ENCODE peak calls at places on chromosome 6, in four cellular contexts. C, P, K and Q are unnamed samples.

GRCh38 chr6:79570129-79570801 is 33.0 kb upstream of the LCA5 start:
- DNase-seq in K (no peak), C (peak), P (peak), Q (no peak)

GRCh38 chr6:39901670-39902069 is 32.6 kb downstream of the MOCS1 start:
- DNase-seq in P (no peak), C (no peak), K (no peak), Q (no peak)

GRCh38 chr6:110368268-110368667 is 10.1 kb upstream of the METTL24 start:
- DNase-seq in P (no peak), K (no peak), C (no peak), Q (no peak)

GRCh38 chr6:16320533-16321340 is 82.3 kb downstream of the GMPR start:
- DNase-seq in P (no peak), C (peak), K (no peak), Q (no peak)

GRCh38 chr6:109095036-109095820 is at the start of gene CEP57L1:
- DNase-seq in C (peak), P (peak), K (peak), Q (no peak)

GRCh38 chr6:20569000-20569610 is 34.8 kb downstream of the CDKAL1 start:
- DNase-seq in K (no peak), P (peak), C (peak), Q (no peak)

GRCh38 chr6:35600659-35601125 is 88.0 kb upstream of the TULP1 start:
- DNase-seq in K (no peak), C (no peak), P (no peak), Q (no peak)

GRCh38 chr6:54932622-54933021 is 86.1 kb downstream of the FAM83B start:
- DNase-seq in K (no peak), P (no peak), C (no peak), Q (no peak)

GRCh38 chr6:167697316-167697715 is 129.4 kb upstream of the AFDN start:
- DNase-seq in P (no peak), C (peak), K (no peak), Q (no peak)

GRCh38 chr6:4262506-4262905 is 127.1 kb upstream of the ECI2 start:
- DNase-seq in C (no peak), K (no peak), P (peak), Q (no peak)